ENCODE peak calls at places on chromosomes 1 and 21, in seven cellular contexts. W is IMR-90, L is mesendoderm, D is H9, V is mesenchymal stem cell, G is neuronal stem cell, U is H1. E is an unnamed sample.

GRCh38 chr1:110187139-110187890 is 22.8 kb upstream of the KCNC4 start:
- DNase-seq in W (no peak), L (no peak), D (no peak), V (no peak), G (no peak), U (no peak), E (peak)

GRCh38 chr1:98336472-98337118 is 324.9 kb upstream of the SNX7 start:
- DNase-seq in W (no peak), L (no peak), D (no peak), V (no peak), G (no peak), U (no peak), E (no peak)

GRCh38 chr1:97093742-97094141 is 372.2 kb downstream of the PTBP2 start:
- DNase-seq in W (peak), L (no peak), D (no peak), V (peak), G (no peak), U (no peak), E (no peak)

GRCh38 chr1:197269053-197269452 is 1.0 kb downstream of the CRB1 start:
- DNase-seq in W (no peak), L (no peak), D (no peak), V (no peak), G (no peak), U (no peak), E (no peak)

GRCh38 chr1:185062710-185063370 is 17.5 kb downstream of the RNF2 start:
- DNase-seq in W (peak), L (no peak), D (no peak), V (no peak), G (no peak), U (no peak), E (no peak)

GRCh38 chr1:234886081-234886874 is 242.4 kb downstream of the TOMM20 start:
- DNase-seq in W (no peak), L (no peak), D (no peak), V (no peak), G (no peak), U (no peak), E (no peak)

GRCh38 chr21:16070207-16070651 is 340.4 kb downstream of the USP25 start:
- DNase-seq in W (no peak), L (no peak), D (no peak), V (no peak), G (no peak), U (no peak), E (no peak)

GRCh38 chr1:158285756-158286241 is 3.9 kb upstream of the CD1C start:
- DNase-seq in W (no peak), L (no peak), D (no peak), V (no peak), G (no peak), U (no peak), E (peak)

GRCh38 chr1:27416387-27417111 is 24.1 kb downstream of the GPR3 start:
- DNase-seq in W (peak), L (peak), D (peak), V (peak), G (no peak), U (no peak), E (peak)

GRCh38 chr1:61012365-61012764 is 70.0 kb upstream of the NFIA start:
- DNase-seq in W (no peak), L (no peak), D (no peak), V (no peak), G (no peak), U (no peak), E (no peak)

GRCh38 chr1:150579955-150580642 is 689 bp upstream of the MCL1 start:
- DNase-seq in W (no peak), L (no peak), D (no peak), V (no peak), G (no peak), U (no peak), E (no peak)

GRCh38 chr1:1037366-1038327 is 17.7 kb downstream of the AGRN start:
- DNase-seq in W (no peak), L (no peak), D (no peak), V (no peak), G (no peak), U (no peak), E (no peak)

GRCh38 chr1:237186733-237187132 is 144.7 kb downstream of the RYR2 start:
- DNase-seq in W (no peak), L (no peak), D (peak), V (no peak), G (no peak), U (no peak), E (peak)

GRCh38 chr21:29914326-29914725 is 25.5 kb downstream of the GRIK1 start:
- DNase-seq in W (no peak), L (no peak), D (no peak), V (no peak), G (no peak), U (no peak), E (no peak)

GRCh38 chr1:39990428-39990827 is 35.5 kb downstream of the MFSD2A start:
- DNase-seq in W (no peak), L (no peak), D (no peak), V (no peak), G (no peak), U (no peak), E (peak)

GRCh38 chr1:92333668-92334067 is 34.8 kb downstream of the RPAP2 start:
- DNase-seq in W (no peak), L (no peak), D (no peak), V (no peak), G (no peak), U (no peak), E (no peak)

GRCh38 chr1:43621386-43621785 is 28.6 kb upstream of the KDM4A start:
- DNase-seq in W (no peak), L (no peak), D (no peak), V (no peak), G (no peak), U (no peak), E (no peak)

GRCh38 chr1:225857256-225857655 is 24.9 kb downstream of the TMEM63A start:
- DNase-seq in W (no peak), L (no peak), D (no peak), V (no peak), G (no peak), U (no peak), E (no peak)

GRCh38 chr1:204443260-204443619 is 31.6 kb upstream of the PPP1R15B start:
- DNase-seq in W (no peak), L (no peak), D (no peak), V (no peak), G (no peak), U (no peak), E (peak)

GRCh38 chr21:33539612-33540011 is 2.3 kb downstream of the GART start:
- DNase-seq in W (peak), L (no peak), D (no peak), V (no peak), G (no peak), U (no peak), E (peak)

GRCh38 chr1:117070124-117070523 is 10.0 kb downstream of the TTF2 start:
- DNase-seq in W (peak), L (no peak), D (no peak), V (peak), G (no peak), U (no peak), E (peak)

GRCh38 chr1:162678439-162678838 is 46.2 kb downstream of the DDR2 start:
- DNase-seq in W (peak), L (no peak), D (no peak), V (peak), G (no peak), U (no peak), E (no peak)

GRCh38 chr1:159177273-159177907 is 6.0 kb downstream of the CADM3 start:
- DNase-seq in W (peak), L (peak), D (peak), V (peak), G (peak), U (no peak), E (peak)

GRCh38 chr1:116503535-116504307 is 67.1 kb downstream of the CD58 start:
- DNase-seq in W (no peak), L (no peak), D (no peak), V (no peak), G (no peak), U (no peak), E (peak)

GRCh38 chr1:7393141-7393540 is 378.0 kb upstream of the VAMP3 start:
- DNase-seq in W (no peak), L (no peak), D (peak), V (peak), G (no peak), U (no peak), E (no peak)

GRCh38 chr1:7390604-7391000 is 380.5 kb upstream of the VAMP3 start:
- DNase-seq in W (no peak), L (no peak), D (peak), V (no peak), G (no peak), U (no peak), E (no peak)

GRCh38 chr1:7398982-7399381 is 372.1 kb upstream of the VAMP3 start:
- DNase-seq in W (peak), L (peak), D (peak), V (peak), G (no peak), U (no peak), E (no peak)

GRCh38 chr1:7399514-7400125 is 371.5 kb upstream of the VAMP3 start:
- DNase-seq in W (no peak), L (no peak), D (no peak), V (no peak), G (no peak), U (no peak), E (no peak)

GRCh38 chr1:7395251-7395650 is 375.8 kb upstream of the VAMP3 start:
- DNase-seq in W (no peak), L (no peak), D (no peak), V (no peak), G (no peak), U (no peak), E (no peak)
- H3K23ac ChIP-seq in W (no peak), L (no peak), D (no peak), V (no peak), G (no peak), U (no peak), E (no peak)

DNA sequence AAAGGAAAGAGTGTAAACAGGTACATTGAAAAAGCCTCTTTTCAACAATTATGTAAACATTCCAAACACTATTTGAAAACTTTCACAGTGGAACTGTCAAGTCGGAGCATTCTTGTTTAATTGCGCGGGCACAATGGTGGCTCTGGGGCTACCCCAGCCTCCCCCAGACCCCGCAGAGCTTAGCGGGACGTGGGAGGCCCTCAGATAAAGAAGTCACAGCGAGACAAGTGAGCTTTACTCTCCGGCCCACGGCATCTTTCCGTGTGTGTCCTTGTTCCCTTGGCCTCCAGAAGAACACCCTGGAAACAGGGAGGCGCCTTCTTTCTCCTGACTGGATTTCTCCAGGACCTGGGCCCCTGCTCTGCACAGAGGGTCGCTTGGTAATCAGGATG is 382.8 kb downstream of the RRAGC start:
- DNase-seq in W (no peak), L (no peak), D (no peak), V (no peak), G (no peak), U (no peak), E (no peak)
- H3K23ac ChIP-seq in W (no peak), L (no peak), D (no peak), V (no peak), G (no peak), U (no peak), E (no peak)

DNA sequence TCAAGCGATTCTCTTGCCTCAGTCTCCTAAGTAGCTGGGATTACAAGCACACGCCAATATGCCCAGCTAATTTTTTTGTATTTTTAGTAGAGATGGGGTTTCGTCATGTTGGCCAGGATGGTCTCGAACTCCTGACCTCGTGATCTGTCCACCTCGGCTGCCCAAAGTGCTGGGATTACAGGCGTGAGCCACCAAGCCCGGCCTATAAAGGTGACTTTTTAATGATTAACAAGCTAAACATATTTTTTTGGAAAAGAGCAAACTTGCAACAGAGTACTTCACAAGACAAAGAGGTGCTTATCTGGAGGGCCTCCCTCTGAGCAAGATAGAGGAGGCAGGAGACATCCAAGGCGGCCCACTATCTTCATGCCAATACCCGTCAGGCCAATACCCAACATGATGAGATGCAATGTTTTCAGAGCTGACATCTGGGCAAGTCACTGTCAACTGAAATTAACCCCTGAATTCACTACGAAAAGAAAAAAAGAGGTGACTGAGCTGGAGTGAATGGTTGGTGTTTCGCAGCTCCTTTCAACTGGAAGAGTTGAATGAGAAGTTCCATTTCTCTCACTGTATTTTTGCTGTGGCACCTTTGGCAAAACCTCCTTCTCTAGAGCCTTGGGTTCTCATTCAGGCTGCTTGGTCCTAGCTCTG is 10.4 kb downstream of the BCAR3 start:
- DNase-seq in W (no peak), L (peak), D (no peak), V (no peak), G (no peak), U (no peak), E (no peak)
- H3K23ac ChIP-seq in W (no peak), L (no peak), D (no peak), V (no peak), G (no peak), U (no peak), E (no peak)

GRCh38 chr1:46205141-46205540 is 2.0 kb downstream of the LURAP1 start:
- DNase-seq in W (no peak), L (no peak), D (no peak), V (no peak), G (no peak), U (no peak), E (no peak)
- H3K23ac ChIP-seq in W (no peak), L (no peak), D (no peak), V (no peak), G (no peak), U (no peak), E (no peak)

GRCh38 chr1:190738321-190738720 is 260.7 kb upstream of the BRINP3 start:
- DNase-seq in W (peak), L (no peak), D (no peak), V (no peak), G (no peak), U (no peak), E (no peak)
- H3K23ac ChIP-seq in W (no peak), L (no peak), D (no peak), V (no peak), G (no peak), U (no peak), E (no peak)

GRCh38 chr1:168755800-168756418 is 26.9 kb upstream of the DPT start:
- DNase-seq in W (no peak), L (no peak), D (no peak), V (no peak), G (no peak), U (no peak), E (no peak)
- H3K23ac ChIP-seq in W (no peak), L (no peak), D (no peak), V (no peak), G (no peak), U (no peak), E (no peak)

GRCh38 chr1:221878134-221878533 is 136.2 kb upstream of the DUSP10 start:
- DNase-seq in W (peak), L (no peak), D (no peak), V (no peak), G (no peak), U (no peak), E (no peak)

GRCh38 chr1:221875004-221875330 is 133.1 kb upstream of the DUSP10 start:
- DNase-seq in W (no peak), L (no peak), D (no peak), V (no peak), G (no peak), U (no peak), E (no peak)

GRCh38 chr1:221874285-221875003 is 132.6 kb upstream of the DUSP10 start:
- DNase-seq in W (peak), L (peak), D (no peak), V (no peak), G (no peak), U (no peak), E (no peak)

GRCh38 chr1:221880182-221880581 is 138.3 kb upstream of the DUSP10 start:
- DNase-seq in W (peak), L (no peak), D (no peak), V (no peak), G (no peak), U (no peak), E (no peak)

DNA sequence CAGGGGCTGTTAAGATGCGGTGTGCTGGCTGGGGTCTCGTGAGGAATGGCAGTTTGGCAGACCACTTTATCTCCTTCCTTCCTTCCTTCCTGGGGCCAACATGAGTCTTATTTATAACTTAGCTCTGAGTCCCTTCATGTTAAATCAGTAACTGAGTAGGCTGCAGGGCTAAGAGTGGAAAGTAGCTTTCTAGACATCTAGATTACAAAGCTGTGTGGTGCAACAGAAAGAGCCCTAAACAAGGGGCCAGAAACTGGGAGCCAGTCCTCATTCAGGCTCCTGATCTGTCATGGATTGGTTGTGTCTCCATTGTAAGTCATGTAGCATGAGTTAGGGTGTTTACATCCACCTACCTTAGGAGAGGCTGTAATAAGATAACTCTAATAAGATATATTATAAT is 135.5 kb upstream of the DUSP10 start:
- DNase-seq in W (no peak), L (no peak), D (no peak), V (no peak), G (no peak), U (no peak), E (no peak)
- H3K23ac ChIP-seq in W (peak), L (no peak), D (no peak), V (no peak), G (no peak), U (no peak), E (no peak)

GRCh38 chr1:205507896-205508714 is 3.6 kb downstream of the CDK18 start:
- DNase-seq in W (no peak), L (no peak), D (no peak), V (no peak), G (no peak), U (no peak), E (no peak)
- H3K23ac ChIP-seq in W (no peak), L (no peak), D (no peak), V (no peak), G (peak), U (no peak), E (no peak)

GRCh38 chr1:29083318-29084195 is 40.1 kb downstream of the TMEM200B start:
- DNase-seq in W (no peak), L (peak), D (no peak), V (peak), G (no peak), U (no peak), E (no peak)
- H3K23ac ChIP-seq in W (no peak), L (no peak), D (no peak), V (no peak), G (no peak), U (no peak), E (no peak)